ENCODE peak calls at places on chromosomes 13 and 19, in six cellular contexts. One of them, this sample, is unnamed.

GRCh38 chr13:49669735-49670309 is 21.5 kb downstream of the EBPL start:
- DNase-seq in myocyte: peak; percentile 82
- DNase-seq in activated CD4-positive, alpha-beta T cell treated with anti-CD3 and anti-CD28 coated beads for 24 hours: no peak
- DNase-seq in stimulated activated CD4-positive, alpha-beta T cell treated with anti-CD3 and anti-CD28 coated beads, Interleukin-15, amount 100 ng/mL, for 48 hours: no peak
- DNase-seq in mesenchymal stem cell: peak; percentile 82
- DNase-seq in kidney: no peak
- DNase-seq in this sample: no peak

GRCh38 chr13:20525144-20525600 is 485 bp downstream of the CRYL1 start:
- DNase-seq in myocyte: peak; percentile 44
- DNase-seq in activated CD4-positive, alpha-beta T cell treated with anti-CD3 and anti-CD28 coated beads for 24 hours: peak; percentile 3
- DNase-seq in stimulated activated CD4-positive, alpha-beta T cell treated with anti-CD3 and anti-CD28 coated beads, Interleukin-15, amount 100 ng/mL, for 48 hours: peak; percentile 13
- DNase-seq in mesenchymal stem cell: peak; percentile 20
- DNase-seq in kidney: no peak
- DNase-seq in this sample: no peak

GRCh38 chr13:107788464-107789165 is 426.7 kb downstream of the LIG4 start:
- DNase-seq in myocyte: no peak
- DNase-seq in activated CD4-positive, alpha-beta T cell treated with anti-CD3 and anti-CD28 coated beads for 24 hours: no peak
- DNase-seq in stimulated activated CD4-positive, alpha-beta T cell treated with anti-CD3 and anti-CD28 coated beads, Interleukin-15, amount 100 ng/mL, for 48 hours: no peak
- DNase-seq in mesenchymal stem cell: no peak
- DNase-seq in kidney: no peak
- DNase-seq in this sample: no peak

GRCh38 chr19:12954150-12954962 is 2.7 kb downstream of the GADD45GIP1 start:
- DNase-seq in myocyte: no peak
- DNase-seq in activated CD4-positive, alpha-beta T cell treated with anti-CD3 and anti-CD28 coated beads for 24 hours: no peak
- DNase-seq in stimulated activated CD4-positive, alpha-beta T cell treated with anti-CD3 and anti-CD28 coated beads, Interleukin-15, amount 100 ng/mL, for 48 hours: no peak
- DNase-seq in mesenchymal stem cell: no peak
- DNase-seq in kidney: no peak
- DNase-seq in this sample: no peak

GRCh38 chr13:38763446-38764381 is 76.8 kb downstream of the FREM2 start:
- DNase-seq in myocyte: peak; percentile 57
- DNase-seq in activated CD4-positive, alpha-beta T cell treated with anti-CD3 and anti-CD28 coated beads for 24 hours: no peak
- DNase-seq in stimulated activated CD4-positive, alpha-beta T cell treated with anti-CD3 and anti-CD28 coated beads, Interleukin-15, amount 100 ng/mL, for 48 hours: no peak
- DNase-seq in mesenchymal stem cell: peak; percentile 40
- DNase-seq in kidney: no peak
- DNase-seq in this sample: no peak

GRCh38 chr13:70027551-70027950 is 80.1 kb upstream of the ATXN8OS start:
- DNase-seq in myocyte: no peak
- DNase-seq in activated CD4-positive, alpha-beta T cell treated with anti-CD3 and anti-CD28 coated beads for 24 hours: no peak
- DNase-seq in stimulated activated CD4-positive, alpha-beta T cell treated with anti-CD3 and anti-CD28 coated beads, Interleukin-15, amount 100 ng/mL, for 48 hours: no peak
- DNase-seq in mesenchymal stem cell: no peak
- DNase-seq in kidney: no peak
- DNase-seq in this sample: no peak

GRCh38 chr13:74574964-74575728 is 440.9 kb upstream of the KLF12 start:
- DNase-seq in myocyte: peak; percentile 6
- DNase-seq in activated CD4-positive, alpha-beta T cell treated with anti-CD3 and anti-CD28 coated beads for 24 hours: no peak
- DNase-seq in stimulated activated CD4-positive, alpha-beta T cell treated with anti-CD3 and anti-CD28 coated beads, Interleukin-15, amount 100 ng/mL, for 48 hours: no peak
- DNase-seq in mesenchymal stem cell: no peak
- DNase-seq in kidney: no peak
- DNase-seq in this sample: no peak

GRCh38 chr19:7652061-7652641 is 15.2 kb downstream of the STXBP2 start:
- DNase-seq in myocyte: peak; percentile 83
- DNase-seq in activated CD4-positive, alpha-beta T cell treated with anti-CD3 and anti-CD28 coated beads for 24 hours: peak; percentile 82
- DNase-seq in stimulated activated CD4-positive, alpha-beta T cell treated with anti-CD3 and anti-CD28 coated beads, Interleukin-15, amount 100 ng/mL, for 48 hours: peak; percentile 76
- DNase-seq in mesenchymal stem cell: peak; percentile 82
- DNase-seq in kidney: peak; percentile 86
- DNase-seq in this sample: no peak

GRCh38 chr13:112839347-112840105 is 129.5 kb upstream of the MCF2L start:
- DNase-seq in myocyte: no peak
- DNase-seq in activated CD4-positive, alpha-beta T cell treated with anti-CD3 and anti-CD28 coated beads for 24 hours: no peak
- DNase-seq in stimulated activated CD4-positive, alpha-beta T cell treated with anti-CD3 and anti-CD28 coated beads, Interleukin-15, amount 100 ng/mL, for 48 hours: no peak
- DNase-seq in mesenchymal stem cell: no peak
- DNase-seq in kidney: no peak
- DNase-seq in this sample: no peak

GRCh38 chr13:76586842-76587241 is 299.4 kb downstream of the KCTD12 start:
- DNase-seq in myocyte: no peak
- DNase-seq in activated CD4-positive, alpha-beta T cell treated with anti-CD3 and anti-CD28 coated beads for 24 hours: no peak
- DNase-seq in stimulated activated CD4-positive, alpha-beta T cell treated with anti-CD3 and anti-CD28 coated beads, Interleukin-15, amount 100 ng/mL, for 48 hours: no peak
- DNase-seq in mesenchymal stem cell: no peak
- DNase-seq in kidney: no peak
- DNase-seq in this sample: no peak

GRCh38 chr19:29583196-29584006 is 22.7 kb upstream of the POP4 start:
- DNase-seq in myocyte: peak; percentile 28
- DNase-seq in activated CD4-positive, alpha-beta T cell treated with anti-CD3 and anti-CD28 coated beads for 24 hours: no peak
- DNase-seq in stimulated activated CD4-positive, alpha-beta T cell treated with anti-CD3 and anti-CD28 coated beads, Interleukin-15, amount 100 ng/mL, for 48 hours: no peak
- DNase-seq in mesenchymal stem cell: no peak
- DNase-seq in kidney: no peak
- DNase-seq in this sample: no peak

GRCh38 chr13:113981201-113981605 is 7.3 kb upstream of the C13orf46 start:
- DNase-seq in myocyte: peak; percentile 70
- DNase-seq in activated CD4-positive, alpha-beta T cell treated with anti-CD3 and anti-CD28 coated beads for 24 hours: no peak
- DNase-seq in stimulated activated CD4-positive, alpha-beta T cell treated with anti-CD3 and anti-CD28 coated beads, Interleukin-15, amount 100 ng/mL, for 48 hours: no peak
- DNase-seq in mesenchymal stem cell: no peak
- DNase-seq in kidney: peak; percentile 93
- DNase-seq in this sample: peak; percentile 93

GRCh38 chr13:46492946-46493345 is 60.0 kb upstream of the LRCH1 start:
- DNase-seq in myocyte: peak; percentile 77
- DNase-seq in activated CD4-positive, alpha-beta T cell treated with anti-CD3 and anti-CD28 coated beads for 24 hours: no peak
- DNase-seq in stimulated activated CD4-positive, alpha-beta T cell treated with anti-CD3 and anti-CD28 coated beads, Interleukin-15, amount 100 ng/mL, for 48 hours: no peak
- DNase-seq in mesenchymal stem cell: peak; percentile 55
- DNase-seq in kidney: no peak
- DNase-seq in this sample: no peak

GRCh38 chr19:11096210-11096841 is 7.1 kb downstream of the LDLR start:
- DNase-seq in myocyte: peak; percentile 36
- DNase-seq in activated CD4-positive, alpha-beta T cell treated with anti-CD3 and anti-CD28 coated beads for 24 hours: no peak
- DNase-seq in stimulated activated CD4-positive, alpha-beta T cell treated with anti-CD3 and anti-CD28 coated beads, Interleukin-15, amount 100 ng/mL, for 48 hours: no peak
- DNase-seq in mesenchymal stem cell: no peak
- DNase-seq in kidney: no peak
- DNase-seq in this sample: no peak

GRCh38 chr19:4553775-4554174 is 5.7 kb downstream of the SEMA6B start:
- DNase-seq in myocyte: no peak
- DNase-seq in activated CD4-positive, alpha-beta T cell treated with anti-CD3 and anti-CD28 coated beads for 24 hours: no peak
- DNase-seq in stimulated activated CD4-positive, alpha-beta T cell treated with anti-CD3 and anti-CD28 coated beads, Interleukin-15, amount 100 ng/mL, for 48 hours: no peak
- DNase-seq in mesenchymal stem cell: no peak
- DNase-seq in kidney: no peak
- DNase-seq in this sample: no peak

GRCh38 chr13:76522083-76522755 is 364.0 kb downstream of the KCTD12 start:
- DNase-seq in myocyte: peak; percentile 14
- DNase-seq in activated CD4-positive, alpha-beta T cell treated with anti-CD3 and anti-CD28 coated beads for 24 hours: no peak
- DNase-seq in stimulated activated CD4-positive, alpha-beta T cell treated with anti-CD3 and anti-CD28 coated beads, Interleukin-15, amount 100 ng/mL, for 48 hours: no peak
- DNase-seq in mesenchymal stem cell: peak; percentile 20
- DNase-seq in kidney: no peak
- DNase-seq in this sample: no peak

GRCh38 chr13:72258340-72258981 is 391.5 kb upstream of the DACH1 start:
- DNase-seq in myocyte: no peak
- DNase-seq in activated CD4-positive, alpha-beta T cell treated with anti-CD3 and anti-CD28 coated beads for 24 hours: no peak
- DNase-seq in stimulated activated CD4-positive, alpha-beta T cell treated with anti-CD3 and anti-CD28 coated beads, Interleukin-15, amount 100 ng/mL, for 48 hours: no peak
- DNase-seq in mesenchymal stem cell: no peak
- DNase-seq in kidney: no peak
- DNase-seq in this sample: no peak

GRCh38 chr13:73945371-73945770 is 188.8 kb downstream of the KLF12 start:
- DNase-seq in myocyte: peak; percentile 14
- DNase-seq in activated CD4-positive, alpha-beta T cell treated with anti-CD3 and anti-CD28 coated beads for 24 hours: no peak
- DNase-seq in stimulated activated CD4-positive, alpha-beta T cell treated with anti-CD3 and anti-CD28 coated beads, Interleukin-15, amount 100 ng/mL, for 48 hours: no peak
- DNase-seq in mesenchymal stem cell: no peak
- DNase-seq in kidney: no peak
- DNase-seq in this sample: no peak

GRCh38 chr13:106523566-106523965 is 11.9 kb downstream of the EFNB2 start:
- DNase-seq in myocyte: peak; percentile 47
- DNase-seq in activated CD4-positive, alpha-beta T cell treated with anti-CD3 and anti-CD28 coated beads for 24 hours: no peak
- DNase-seq in stimulated activated CD4-positive, alpha-beta T cell treated with anti-CD3 and anti-CD28 coated beads, Interleukin-15, amount 100 ng/mL, for 48 hours: no peak
- DNase-seq in mesenchymal stem cell: no peak
- DNase-seq in kidney: no peak
- DNase-seq in this sample: no peak

GRCh38 chr19:8571006-8571411 is 6.2 kb downstream of the MYO1F start:
- DNase-seq in myocyte: no peak
- DNase-seq in activated CD4-positive, alpha-beta T cell treated with anti-CD3 and anti-CD28 coated beads for 24 hours: no peak
- DNase-seq in stimulated activated CD4-positive, alpha-beta T cell treated with anti-CD3 and anti-CD28 coated beads, Interleukin-15, amount 100 ng/mL, for 48 hours: no peak
- DNase-seq in mesenchymal stem cell: peak; percentile 86
- DNase-seq in kidney: no peak
- DNase-seq in this sample: no peak

GRCh38 chr13:76636881-76637280 is 249.3 kb downstream of the KCTD12 start:
- DNase-seq in myocyte: no peak
- DNase-seq in activated CD4-positive, alpha-beta T cell treated with anti-CD3 and anti-CD28 coated beads for 24 hours: no peak
- DNase-seq in stimulated activated CD4-positive, alpha-beta T cell treated with anti-CD3 and anti-CD28 coated beads, Interleukin-15, amount 100 ng/mL, for 48 hours: no peak
- DNase-seq in mesenchymal stem cell: no peak
- DNase-seq in kidney: no peak
- DNase-seq in this sample: no peak

GRCh38 chr19:42628411-42629135 is 33.8 kb upstream of the CEACAM8 start:
- DNase-seq in myocyte: no peak
- DNase-seq in activated CD4-positive, alpha-beta T cell treated with anti-CD3 and anti-CD28 coated beads for 24 hours: no peak
- DNase-seq in stimulated activated CD4-positive, alpha-beta T cell treated with anti-CD3 and anti-CD28 coated beads, Interleukin-15, amount 100 ng/mL, for 48 hours: peak; percentile 22
- DNase-seq in mesenchymal stem cell: no peak
- DNase-seq in kidney: no peak
- DNase-seq in this sample: no peak

GRCh38 chr13:75872970-75873369 is 236.8 kb downstream of the LMO7 start:
- DNase-seq in myocyte: no peak
- DNase-seq in activated CD4-positive, alpha-beta T cell treated with anti-CD3 and anti-CD28 coated beads for 24 hours: no peak
- DNase-seq in stimulated activated CD4-positive, alpha-beta T cell treated with anti-CD3 and anti-CD28 coated beads, Interleukin-15, amount 100 ng/mL, for 48 hours: no peak
- DNase-seq in mesenchymal stem cell: no peak
- DNase-seq in kidney: no peak
- DNase-seq in this sample: no peak

GRCh38 chr13:102399791-102400618 is 1.8 kb downstream of the FGF14 start:
- DNase-seq in myocyte: no peak
- DNase-seq in activated CD4-positive, alpha-beta T cell treated with anti-CD3 and anti-CD28 coated beads for 24 hours: no peak
- DNase-seq in stimulated activated CD4-positive, alpha-beta T cell treated with anti-CD3 and anti-CD28 coated beads, Interleukin-15, amount 100 ng/mL, for 48 hours: no peak
- DNase-seq in mesenchymal stem cell: peak; percentile 14
- DNase-seq in kidney: peak; percentile 71
- DNase-seq in this sample: peak; percentile 66

GRCh38 chr19:45638930-45639729 is at the start of gene EML2:
- DNase-seq in myocyte: peak; percentile 52
- DNase-seq in activated CD4-positive, alpha-beta T cell treated with anti-CD3 and anti-CD28 coated beads for 24 hours: peak; percentile 27
- DNase-seq in stimulated activated CD4-positive, alpha-beta T cell treated with anti-CD3 and anti-CD28 coated beads, Interleukin-15, amount 100 ng/mL, for 48 hours: peak; percentile 47
- DNase-seq in mesenchymal stem cell: peak; percentile 38
- DNase-seq in kidney: peak; percentile 83
- DNase-seq in this sample: no peak

GRCh38 chr13:27617801-27618411 is 2.4 kb downstream of the LNX2 start:
- DNase-seq in myocyte: no peak
- DNase-seq in activated CD4-positive, alpha-beta T cell treated with anti-CD3 and anti-CD28 coated beads for 24 hours: no peak
- DNase-seq in stimulated activated CD4-positive, alpha-beta T cell treated with anti-CD3 and anti-CD28 coated beads, Interleukin-15, amount 100 ng/mL, for 48 hours: no peak
- DNase-seq in mesenchymal stem cell: no peak
- DNase-seq in kidney: no peak
- DNase-seq in this sample: no peak

GRCh38 chr19:19106061-19106551 is 32.2 kb downstream of the TMEM161A start:
- DNase-seq in myocyte: no peak
- DNase-seq in activated CD4-positive, alpha-beta T cell treated with anti-CD3 and anti-CD28 coated beads for 24 hours: no peak
- DNase-seq in stimulated activated CD4-positive, alpha-beta T cell treated with anti-CD3 and anti-CD28 coated beads, Interleukin-15, amount 100 ng/mL, for 48 hours: no peak
- DNase-seq in mesenchymal stem cell: peak; percentile 67
- DNase-seq in kidney: no peak
- DNase-seq in this sample: no peak

GRCh38 chr19:18156841-18157464 is 4.0 kb downstream of the PIK3R2 start:
- DNase-seq in myocyte: peak; percentile 86
- DNase-seq in activated CD4-positive, alpha-beta T cell treated with anti-CD3 and anti-CD28 coated beads for 24 hours: no peak
- DNase-seq in stimulated activated CD4-positive, alpha-beta T cell treated with anti-CD3 and anti-CD28 coated beads, Interleukin-15, amount 100 ng/mL, for 48 hours: no peak
- DNase-seq in mesenchymal stem cell: peak; percentile 86
- DNase-seq in kidney: peak; percentile 96
- DNase-seq in this sample: peak; percentile 96

GRCh38 chr13:67554296-67554695 is 324.2 kb upstream of the PCDH9 start:
- DNase-seq in myocyte: no peak
- DNase-seq in activated CD4-positive, alpha-beta T cell treated with anti-CD3 and anti-CD28 coated beads for 24 hours: no peak
- DNase-seq in stimulated activated CD4-positive, alpha-beta T cell treated with anti-CD3 and anti-CD28 coated beads, Interleukin-15, amount 100 ng/mL, for 48 hours: no peak
- DNase-seq in mesenchymal stem cell: peak; percentile 32
- DNase-seq in kidney: no peak
- DNase-seq in this sample: no peak

GRCh38 chr19:11558881-11559828 is at the start of gene ELOF1:
- DNase-seq in myocyte: peak; percentile 98
- DNase-seq in activated CD4-positive, alpha-beta T cell treated with anti-CD3 and anti-CD28 coated beads for 24 hours: peak; percentile 93
- DNase-seq in stimulated activated CD4-positive, alpha-beta T cell treated with anti-CD3 and anti-CD28 coated beads, Interleukin-15, amount 100 ng/mL, for 48 hours: peak; percentile 95
- DNase-seq in mesenchymal stem cell: peak; percentile 98
- DNase-seq in kidney: peak; percentile 99
- DNase-seq in this sample: peak; percentile 99

GRCh38 chr13:19605161-19605955 is 28.1 kb upstream of the MPHOSPH8 start:
- DNase-seq in myocyte: no peak
- DNase-seq in activated CD4-positive, alpha-beta T cell treated with anti-CD3 and anti-CD28 coated beads for 24 hours: no peak
- DNase-seq in stimulated activated CD4-positive, alpha-beta T cell treated with anti-CD3 and anti-CD28 coated beads, Interleukin-15, amount 100 ng/mL, for 48 hours: no peak
- DNase-seq in mesenchymal stem cell: no peak
- DNase-seq in kidney: no peak
- DNase-seq in this sample: no peak

GRCh38 chr13:106159295-106160195 is 375.9 kb downstream of the EFNB2 start:
- DNase-seq in myocyte: no peak
- DNase-seq in activated CD4-positive, alpha-beta T cell treated with anti-CD3 and anti-CD28 coated beads for 24 hours: no peak
- DNase-seq in stimulated activated CD4-positive, alpha-beta T cell treated with anti-CD3 and anti-CD28 coated beads, Interleukin-15, amount 100 ng/mL, for 48 hours: no peak
- DNase-seq in mesenchymal stem cell: no peak
- DNase-seq in kidney: peak; percentile 37
- DNase-seq in this sample: no peak

This sample was measured in chondrocyte.